ENCODE peak calls at places on chromosomes 4 and X, in four cellular contexts. L, K, S and I are unnamed samples.

GRCh38 chr4:62470421-62470983 is 1270.4 kb downstream of the ADGRL3 start:
- DNase-seq in L (no peak), K (no peak), S (no peak), I (no peak)

GRCh38 chrX:70231666-70232065 is 2.8 kb upstream of the AWAT1 start:
- DNase-seq in L (no peak), K (no peak), S (no peak), I (no peak)

GRCh38 chr4:55409468-55410171 is 13.9 kb downstream of the TMEM165 start:
- DNase-seq in L (no peak), K (peak; percentile 13), S (no peak), I (no peak)

GRCh38 chrX:24314019-24314635 is at the start of gene SUPT20HL2:
- DNase-seq in L (no peak), K (no peak), S (no peak), I (no peak)

GRCh38 chr4:104500452-104500851 is 5.8 kb upstream of the CXXC4 start:
- DNase-seq in L (no peak), K (no peak), S (no peak), I (no peak)

GRCh38 chr4:27068151-27068862 is 207.7 kb downstream of the STIM2 start:
- DNase-seq in L (no peak), K (no peak), S (no peak), I (no peak)

GRCh38 chr4:15882675-15883086 is 55.9 kb downstream of the FGFBP1 start:
- DNase-seq in L (peak; percentile 85), K (peak; percentile 82), S (peak; percentile 53), I (peak; percentile 72)

GRCh38 chr4:111678466-111678865 is 466.8 kb upstream of the FAM241A start:
- DNase-seq in L (no peak), K (peak; percentile 27), S (no peak), I (peak; percentile 84)

DNA sequence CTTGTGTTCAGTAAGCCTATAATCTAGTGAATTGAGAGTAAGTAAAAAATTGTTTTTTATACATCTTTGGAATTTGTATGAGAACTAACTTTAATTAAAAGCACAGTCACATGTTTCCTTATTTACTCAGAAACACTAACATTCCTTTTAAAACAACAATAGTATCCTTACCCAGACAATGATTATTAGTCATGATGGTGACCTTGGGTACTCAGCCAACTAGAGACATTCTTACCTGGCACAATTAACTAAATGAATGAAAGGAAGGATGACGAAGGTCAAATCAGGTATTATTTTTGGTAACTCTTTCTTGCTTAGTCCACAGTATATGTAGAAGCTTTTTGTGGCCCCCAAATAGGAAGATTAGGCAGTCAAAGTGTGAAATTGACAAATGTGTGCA is 901.0 kb downstream of the FAT4 start:
- DNase-seq in L (no peak), K (no peak), S (no peak), I (peak; percentile 66)
- H3K9me1 ChIP-seq in L (no peaks in the 10 kb centered on the region), K (no peaks in the 10 kb centered on the region), S (no peaks in the 10 kb centered on the region), I (no peaks in the 10 kb centered on the region)

DNA sequence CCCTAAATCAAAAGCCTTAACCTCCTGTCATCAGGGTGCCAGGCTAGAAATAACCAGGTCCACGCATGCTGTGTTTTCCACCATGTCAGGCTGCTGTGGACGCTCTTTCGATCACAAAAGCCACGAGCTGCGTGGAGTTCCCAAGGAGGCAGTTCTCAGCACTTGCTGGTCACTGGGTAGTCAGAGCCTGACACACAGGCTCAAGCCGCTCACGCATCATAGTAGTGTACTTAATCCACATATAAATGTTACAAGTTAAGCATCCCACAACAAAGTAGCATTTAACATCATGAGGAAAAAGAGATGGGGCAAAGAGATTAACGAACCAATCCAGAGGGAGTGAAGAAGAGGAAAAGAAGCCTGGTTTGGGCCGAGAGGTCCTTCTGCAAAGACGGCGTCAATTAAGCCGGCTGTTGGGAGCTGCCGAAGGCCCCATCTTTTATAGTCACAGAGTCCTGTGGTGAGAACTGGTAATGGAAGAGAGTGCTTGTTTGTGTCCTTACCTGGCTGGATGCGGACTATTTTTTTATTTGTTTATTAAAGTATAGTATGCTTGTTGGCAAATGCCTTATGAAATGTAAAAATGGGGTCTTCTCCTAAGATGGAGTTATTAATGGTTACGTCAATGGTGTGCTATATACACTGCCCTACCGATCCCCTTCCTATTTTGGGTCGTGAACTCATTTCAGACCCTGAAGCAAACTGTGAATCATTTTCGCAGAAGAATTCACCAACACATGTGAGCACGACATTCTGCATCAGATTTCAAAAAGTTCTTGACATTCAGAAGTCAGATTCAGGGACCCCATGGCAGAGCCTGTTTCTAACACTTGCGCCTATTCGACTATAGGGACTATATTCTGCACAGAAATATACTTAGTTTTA is 675 bp downstream of the PRIMPOL start:
- DNase-seq in L (no peak), K (peak; percentile 65), S (no peak), I (peak; percentile 71)
- H3K4me1 ChIP-seq in L (peaks cover 11% of the 10 kb centered on the region), K (peaks cover 6% of the 10 kb centered on the region), S (peaks cover 19% of the 10 kb centered on the region), I (peaks cover 35% of the 10 kb centered on the region)

GRCh38 chrX:44748014-44748413 is 95.8 kb upstream of the DUSP21 start:
- DNase-seq in L (no peak), K (no peak), S (no peak), I (no peak)
- H3K9me1 ChIP-seq in L (no peaks in the 10 kb centered on the region), K (no peaks in the 10 kb centered on the region), S (no peaks in the 10 kb centered on the region), I (no peaks in the 10 kb centered on the region)

DNA sequence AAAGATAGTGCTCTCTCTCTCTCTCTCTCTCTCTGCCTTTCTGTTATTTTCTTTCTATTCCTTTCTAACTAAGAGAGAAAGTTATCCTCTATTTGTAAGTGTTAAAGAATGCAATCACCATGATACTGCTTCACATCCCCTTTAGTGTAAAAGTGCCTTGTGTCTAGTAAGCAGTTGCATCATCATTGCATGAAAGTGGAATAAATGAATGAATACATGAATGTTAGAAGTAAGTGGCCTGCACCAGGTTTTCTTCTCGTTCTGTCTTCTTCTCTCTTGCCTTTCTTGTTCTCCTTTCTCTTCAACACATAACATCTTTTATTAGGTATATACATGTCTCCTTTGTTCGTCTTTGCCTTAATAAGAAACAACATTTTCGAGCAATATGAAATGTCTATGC is 35.2 kb downstream of the TRIM2 start:
- DNase-seq in L (no peak), K (no peak), S (no peak), I (no peak)
- H3K4me1 ChIP-seq in L (peaks cover 8% of the 10 kb centered on the region), K (peaks cover 11% of the 10 kb centered on the region), S (no peaks in the 10 kb centered on the region), I (peaks cover 8% of the 10 kb centered on the region)

GRCh38 chr4:152571296-152571695 is 35.4 kb upstream of the FBXW7 start:
- DNase-seq in L (no peak), K (no peak), S (no peak), I (no peak)
- H3K9me1 ChIP-seq in L (no peaks in the 10 kb centered on the region), K (no peaks in the 10 kb centered on the region), S (no peaks in the 10 kb centered on the region), I (no peaks in the 10 kb centered on the region)

DNA sequence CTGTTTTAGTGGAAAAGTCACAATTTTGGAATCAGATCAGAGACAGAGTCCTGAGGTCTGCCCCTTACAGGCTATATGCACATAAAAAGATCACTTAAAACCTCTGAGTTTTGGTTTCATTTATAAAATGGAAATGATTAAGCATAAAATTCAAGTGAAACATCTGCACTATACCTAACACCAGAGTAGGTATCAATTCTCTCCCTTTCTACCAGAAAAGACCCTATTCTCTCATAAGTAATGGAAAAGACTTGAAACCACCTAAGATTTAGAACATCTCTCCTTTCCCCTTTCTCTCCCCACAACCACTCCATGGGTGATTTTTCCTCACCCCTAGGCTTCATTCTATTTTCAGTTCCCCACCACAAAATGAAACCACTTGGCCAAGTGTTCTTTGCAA is 907 bp downstream of the LHFPL1 start:
- DNase-seq in L (no peak), K (no peak), S (no peak), I (no peak)
- H3K4me1 ChIP-seq in L (peaks cover 6% of the 10 kb centered on the region), K (peaks cover 2% of the 10 kb centered on the region), S (no peaks in the 10 kb centered on the region), I (no peaks in the 10 kb centered on the region)

DNA sequence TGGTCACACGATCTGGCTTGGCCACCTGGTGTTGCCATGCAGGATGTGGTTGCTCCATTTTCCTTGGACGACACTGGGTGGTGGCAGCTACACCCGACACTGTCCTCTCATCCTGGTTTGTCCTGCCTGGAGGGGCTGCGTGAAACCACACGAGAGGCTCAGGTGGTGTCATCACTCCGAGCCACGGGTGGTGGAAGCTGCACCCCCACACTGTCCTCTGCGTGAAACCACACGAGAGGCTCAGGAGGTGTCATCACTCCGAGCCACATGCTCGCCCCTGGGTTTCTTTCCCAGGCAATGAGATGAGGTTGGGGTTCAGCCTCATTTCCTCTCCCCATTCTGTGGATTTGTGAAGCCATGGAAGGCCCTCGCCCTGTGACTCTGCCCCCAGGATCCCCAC is 34.3 kb downstream of the WFS1 start:
- DNase-seq in L (no peak), K (no peak), S (no peak), I (no peak)
- H3K9me1 ChIP-seq in L (no peaks in the 10 kb centered on the region), K (peaks cover 12% of the 10 kb centered on the region), S (peaks cover 6% of the 10 kb centered on the region), I (no peaks in the 10 kb centered on the region)